ENCODE peak calls at places on chromosomes 13 and 19, in eight cellular contexts. I is brain microvascular endothelial cell; R is ovary; U is dorsolateral prefrontal cortex; O is CD8-positive, alpha-beta T cell; Y is trophoblast cell; F is left ventricle myocardium inferior; K is suprapubic skin. W is an unnamed sample.

GRCh38 chr19:29810504-29810871 is 1.3 kb upstream of the CCNE1 start:
- DNase-seq in I (peak), R (peak), U (no peak), O (no peak), Y (no peak), F (no peak), K (no peak), W (no peak)

GRCh38 chr19:44626067-44626624 is 12.8 kb downstream of the IGSF23 start:
- DNase-seq in I (peak), R (no peak), U (no peak), O (no peak), Y (peak), F (no peak), K (no peak), W (no peak)

GRCh38 chr19:50252111-50252886 is 48.9 kb downstream of the MYH14 start:
- DNase-seq in I (peak), R (no peak), U (no peak), O (no peak), Y (peak), F (no peak), K (no peak), W (no peak)

GRCh38 chr13:33228645-33229445 is 56.7 kb downstream of the STARD13 start:
- DNase-seq in I (peak), R (no peak), U (no peak), O (no peak), Y (no peak), F (no peak), K (no peak), W (no peak)

GRCh38 chr13:71240906-71241305 is 626.1 kb downstream of the DACH1 start:
- DNase-seq in I (peak), R (no peak), U (no peak), O (no peak), Y (no peak), F (no peak), K (no peak), W (no peak)

GRCh38 chr19:50309396-50310125 is 19.6 kb downstream of the KCNC3 start:
- DNase-seq in I (no peak), R (no peak), U (no peak), O (no peak), Y (no peak), F (no peak), K (no peak), W (no peak)

GRCh38 chr13:58946274-58946673 is 1217.5 kb downstream of the DIAPH3 start:
- DNase-seq in I (no peak), R (no peak), U (no peak), O (no peak), Y (no peak), F (no peak), K (no peak), W (no peak)

GRCh38 chr13:98821372-98822237 is 69.1 kb upstream of the SLC15A1 start:
- DNase-seq in I (no peak), R (no peak), U (no peak), O (no peak), Y (no peak), F (no peak), K (no peak), W (no peak)

GRCh38 chr19:16002380-16002779 is 53.6 kb downstream of the OR10H4 start:
- DNase-seq in I (no peak), R (no peak), U (no peak), O (no peak), Y (no peak), F (no peak), K (no peak), W (no peak)

GRCh38 chr13:81872581-81872980 is 1531.7 kb upstream of the SPRY2 start:
- DNase-seq in I (no peak), R (no peak), U (no peak), O (no peak), Y (no peak), F (no peak), K (no peak), W (no peak)

GRCh38 chr19:45352062-45352461 is 11.5 kb downstream of the KLC3 start:
- DNase-seq in I (no peak), R (no peak), U (no peak), O (no peak), Y (no peak), F (no peak), K (no peak), W (no peak)

GRCh38 chr13:28147489-28147888 is 9.1 kb downstream of the PAN3 start:
- DNase-seq in I (no peak), R (no peak), U (no peak), O (no peak), Y (no peak), F (no peak), K (no peak), W (no peak)

GRCh38 chr13:47672982-47673670 is 327.9 kb downstream of the SUCLA2 start:
- DNase-seq in I (peak), R (no peak), U (no peak), O (no peak), Y (peak), F (no peak), K (no peak), W (no peak)

GRCh38 chr19:58227964-58228583 is 640 bp upstream of the ZNF544 start:
- DNase-seq in I (peak), R (no peak), U (no peak), O (no peak), Y (no peak), F (no peak), K (no peak), W (no peak)

GRCh38 chr13:32669030-32669646 is 82.9 kb downstream of the PDS5B start:
- DNase-seq in I (peak), R (no peak), U (no peak), O (no peak), Y (no peak), F (no peak), K (no peak), W (no peak)

GRCh38 chr13:114124921-114125320 is 7.5 kb downstream of the RASA3 start:
- DNase-seq in I (peak), R (no peak), U (no peak), O (peak), Y (no peak), F (no peak), K (no peak), W (no peak)

GRCh38 chr19:10086032-10086903 is at the start of gene SHFL:
- DNase-seq in I (peak), R (peak), U (peak), O (peak), Y (no peak), F (peak), K (no peak), W (no peak)

GRCh38 chr13:67069117-67069767 is 160.9 kb downstream of the PCDH9 start:
- DNase-seq in I (no peak), R (no peak), U (no peak), O (no peak), Y (no peak), F (no peak), K (no peak), W (no peak)

GRCh38 chr19:13022859-13023636 is 27.8 kb downstream of the NFIX start:
- DNase-seq in I (peak), R (peak), U (peak), O (no peak), Y (no peak), F (peak), K (peak), W (peak)

GRCh38 chr13:91647361-91647970 is 249.0 kb downstream of the GPC5 start:
- DNase-seq in I (no peak), R (no peak), U (no peak), O (no peak), Y (no peak), F (no peak), K (no peak), W (no peak)

GRCh38 chr19:55540619-55541018 is 3.7 kb upstream of the SBK2 start:
- DNase-seq in I (no peak), R (no peak), U (no peak), O (no peak), Y (no peak), F (no peak), K (no peak), W (no peak)

GRCh38 chr13:49681837-49682236 is 9.4 kb downstream of the EBPL start:
- DNase-seq in I (peak), R (no peak), U (no peak), O (no peak), Y (no peak), F (no peak), K (no peak), W (no peak)

GRCh38 chr19:32131037-32131436 is 214.4 kb upstream of the ZNF507 start:
- DNase-seq in I (no peak), R (peak), U (no peak), O (no peak), Y (no peak), F (no peak), K (no peak), W (no peak)

GRCh38 chr19:50303558-50303957 is 25.6 kb downstream of the KCNC3 start:
- DNase-seq in I (no peak), R (no peak), U (no peak), O (no peak), Y (no peak), F (no peak), K (no peak), W (no peak)

GRCh38 chr13:49400755-49401659 is 42.9 kb downstream of the CAB39L start:
- DNase-seq in I (peak), R (no peak), U (no peak), O (no peak), Y (peak), F (no peak), K (no peak), W (no peak)

GRCh38 chr19:13215572-13216380 is 65.6 kb downstream of the IER2 start:
- DNase-seq in I (no peak), R (no peak), U (no peak), O (no peak), Y (no peak), F (no peak), K (no peak), W (no peak)

GRCh38 chr19:12162513-12162881 is 399 bp upstream of the ZNF136 start:
- DNase-seq in I (no peak), R (no peak), U (no peak), O (no peak), Y (no peak), F (no peak), K (no peak), W (no peak)

GRCh38 chr13:44972956-44973581 is 16.2 kb downstream of the NUFIP1 start:
- DNase-seq in I (no peak), R (no peak), U (no peak), O (no peak), Y (no peak), F (no peak), K (no peak), W (no peak)

GRCh38 chr19:23905771-23906170 is 8.9 kb upstream of the ZNF726 start:
- DNase-seq in I (no peak), R (no peak), U (no peak), O (no peak), Y (no peak), F (no peak), K (no peak), W (no peak)

GRCh38 chr19:4396949-4397783 is 3.2 kb downstream of the SH3GL1 start:
- DNase-seq in I (no peak), R (no peak), U (no peak), O (no peak), Y (no peak), F (no peak), K (no peak), W (no peak)
- H3K27ac ChIP-seq in I (no peak), R (no peak), U (no peak), O (no peak), Y (no peak), F (peak), K (peak), W (peak)

DNA sequence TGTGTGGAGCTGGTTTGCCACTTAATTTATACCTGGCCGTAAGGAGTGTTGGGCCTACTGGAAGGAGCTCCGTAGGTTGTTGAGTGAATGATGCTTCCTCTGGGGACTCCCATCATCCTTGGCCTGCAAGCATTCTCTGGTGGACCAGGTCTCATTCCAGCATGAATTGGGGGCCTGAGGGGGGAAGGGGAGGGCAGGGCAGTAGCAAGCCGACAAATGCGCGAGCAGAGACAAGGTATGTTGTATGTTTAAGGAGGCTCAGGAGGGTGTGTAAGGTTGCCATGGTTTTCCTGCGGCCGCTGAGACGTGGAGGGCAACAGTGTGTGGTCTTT is 730 bp downstream of the ZNF264 start:
- DNase-seq in I (peak), R (no peak), U (no peak), O (no peak), Y (no peak), F (no peak), K (no peak), W (no peak)
- H3K27ac ChIP-seq in I (peak), R (peak), U (no peak), O (peak), Y (no peak), F (peak), K (peak), W (peak)

GRCh38 chr19:7644550-7644877 is 7.6 kb downstream of the STXBP2 start:
- DNase-seq in I (no peak), R (no peak), U (no peak), O (no peak), Y (no peak), F (no peak), K (no peak), W (no peak)
- H3K27ac ChIP-seq in I (no peak), R (no peak), U (no peak), O (no peak), Y (no peak), F (no peak), K (no peak), W (no peak)

DNA sequence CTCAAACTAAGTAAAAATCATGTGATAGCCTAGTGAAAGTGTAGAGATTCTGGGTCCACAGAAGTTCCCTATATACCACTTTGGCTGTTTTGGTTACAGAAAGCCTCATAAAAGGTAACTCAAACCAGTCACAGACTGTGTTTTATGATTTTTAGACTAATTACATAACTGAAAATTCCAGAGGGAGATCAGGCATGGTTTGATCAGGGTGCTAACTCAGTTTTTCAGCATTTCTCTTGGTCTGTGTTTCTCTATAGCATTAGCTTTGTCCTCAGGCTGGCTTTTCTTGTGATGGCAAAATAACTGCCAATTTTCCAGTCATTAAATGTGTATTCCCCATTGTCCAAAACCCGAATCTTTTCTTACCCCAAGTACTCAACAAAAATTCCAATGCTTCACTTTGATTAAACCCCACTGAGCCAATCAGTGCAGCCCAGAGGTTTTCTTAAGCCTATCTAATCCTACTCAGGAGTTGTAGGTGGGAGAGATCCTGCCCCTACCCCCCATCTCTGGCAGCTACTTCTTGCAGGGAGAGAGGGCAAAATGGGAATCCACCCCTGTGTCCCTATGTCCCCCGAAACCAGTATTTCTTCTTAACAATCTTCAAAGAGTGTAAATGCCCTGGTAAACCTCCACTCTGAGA is 8.6 kb upstream of the FXYD3 start:
- DNase-seq in I (no peak), R (no peak), U (no peak), O (no peak), Y (no peak), F (no peak), K (no peak), W (no peak)
- H3K27ac ChIP-seq in I (no peak), R (no peak), U (peak), O (no peak), Y (no peak), F (peak), K (peak), W (no peak)

GRCh38 chr19:35756373-35757230 is at the start of gene HSPB6:
- DNase-seq in I (peak), R (peak), U (no peak), O (no peak), Y (no peak), F (peak), K (peak), W (peak)

GRCh38 chr19:35754365-35755139 is 2.3 kb downstream of the HSPB6 start:
- DNase-seq in I (no peak), R (peak), U (no peak), O (no peak), Y (no peak), F (no peak), K (peak), W (no peak)

GRCh38 chr19:35755160-35755549 is 1.7 kb downstream of the HSPB6 start:
- DNase-seq in I (no peak), R (no peak), U (no peak), O (no peak), Y (no peak), F (no peak), K (no peak), W (no peak)

GRCh38 chr19:35757231-35757748 is 461 bp upstream of the HSPB6 start:
- DNase-seq in I (peak), R (peak), U (no peak), O (no peak), Y (peak), F (peak), K (peak), W (peak)

DNA sequence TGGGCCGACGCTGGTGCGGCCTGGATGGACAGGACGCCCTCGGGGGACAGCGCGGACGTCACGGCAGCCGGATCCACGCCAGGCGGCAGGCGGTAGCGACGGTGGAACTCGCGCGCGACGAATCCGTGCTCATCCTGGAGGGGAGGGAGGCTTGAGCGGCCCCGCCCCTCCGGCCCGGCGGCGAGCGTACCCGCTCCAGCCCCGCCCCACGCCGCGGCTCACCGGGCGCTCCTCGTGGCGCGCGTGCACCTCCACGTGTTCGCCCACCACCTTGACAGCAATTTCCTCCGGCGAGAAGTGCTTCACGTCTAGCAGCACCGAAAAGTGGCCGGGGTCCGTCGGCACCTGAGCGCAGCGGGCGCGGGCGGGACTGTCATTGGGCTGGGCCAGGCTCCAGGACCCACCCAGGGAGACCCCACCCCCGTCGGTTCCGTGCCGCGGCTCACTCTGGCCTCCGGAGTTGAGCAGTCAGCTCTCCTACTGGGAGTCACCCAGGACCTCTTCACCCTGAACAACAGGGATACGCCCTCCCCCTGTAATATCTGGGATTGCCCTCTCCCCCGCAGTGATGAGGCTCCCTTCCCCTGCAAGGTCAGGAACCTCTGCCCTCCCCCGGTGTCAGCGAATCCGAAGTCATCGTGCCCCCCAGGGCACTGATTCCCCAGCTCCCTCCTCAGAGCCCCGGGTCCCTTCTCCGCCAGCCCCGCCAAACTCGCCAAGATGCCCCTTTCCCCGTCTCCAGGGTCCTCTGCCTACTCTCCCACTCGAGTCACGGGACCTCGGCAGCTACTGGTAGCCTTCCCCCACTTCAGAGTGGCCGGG is 1.1 kb downstream of the HSPB6 start:
- DNase-seq in I (peak), R (peak), U (no peak), O (no peak), Y (peak), F (peak), K (peak), W (peak)
- H3K27ac ChIP-seq in I (peak), R (peak), U (peak), O (no peak), Y (peak), F (peak), K (peak), W (peak)

DNA sequence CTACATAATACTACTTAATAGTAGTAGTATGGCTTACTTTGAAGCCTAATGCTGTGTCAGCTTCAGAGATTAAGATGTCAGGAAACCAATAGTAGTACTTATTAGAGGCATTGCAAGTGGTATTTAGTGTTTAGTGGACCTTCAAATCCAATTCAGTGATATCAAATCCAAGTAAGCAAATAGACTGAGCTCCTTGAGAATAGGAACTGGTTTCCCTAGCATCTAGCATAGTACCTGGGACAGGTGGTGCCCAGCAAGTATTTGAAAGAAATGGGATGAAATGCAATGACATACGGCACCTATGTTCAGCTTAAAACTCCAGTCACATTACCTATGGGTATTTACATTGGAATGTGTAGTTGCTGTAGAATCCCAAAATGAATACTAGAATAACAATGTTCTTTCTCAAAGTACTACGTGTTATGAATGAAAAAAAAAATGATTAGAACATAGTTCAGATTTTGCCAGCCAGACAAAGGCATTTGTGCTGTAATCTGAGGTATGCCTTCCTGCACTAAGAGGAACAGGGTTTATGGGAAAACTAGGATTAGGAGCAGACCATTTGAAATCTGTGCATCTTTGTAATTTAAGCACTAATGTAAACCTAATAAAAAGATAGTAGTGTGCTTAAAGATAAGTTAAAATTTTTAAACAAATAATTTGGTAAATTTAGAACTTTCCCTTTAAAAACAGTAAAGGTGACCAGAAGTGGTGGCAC is 17.1 kb downstream of the LSM14A start:
- DNase-seq in I (no peak), R (no peak), U (no peak), O (no peak), Y (peak), F (no peak), K (no peak), W (no peak)
- H3K27ac ChIP-seq in I (no peak), R (no peak), U (no peak), O (no peak), Y (no peak), F (no peak), K (no peak), W (no peak)

DNA sequence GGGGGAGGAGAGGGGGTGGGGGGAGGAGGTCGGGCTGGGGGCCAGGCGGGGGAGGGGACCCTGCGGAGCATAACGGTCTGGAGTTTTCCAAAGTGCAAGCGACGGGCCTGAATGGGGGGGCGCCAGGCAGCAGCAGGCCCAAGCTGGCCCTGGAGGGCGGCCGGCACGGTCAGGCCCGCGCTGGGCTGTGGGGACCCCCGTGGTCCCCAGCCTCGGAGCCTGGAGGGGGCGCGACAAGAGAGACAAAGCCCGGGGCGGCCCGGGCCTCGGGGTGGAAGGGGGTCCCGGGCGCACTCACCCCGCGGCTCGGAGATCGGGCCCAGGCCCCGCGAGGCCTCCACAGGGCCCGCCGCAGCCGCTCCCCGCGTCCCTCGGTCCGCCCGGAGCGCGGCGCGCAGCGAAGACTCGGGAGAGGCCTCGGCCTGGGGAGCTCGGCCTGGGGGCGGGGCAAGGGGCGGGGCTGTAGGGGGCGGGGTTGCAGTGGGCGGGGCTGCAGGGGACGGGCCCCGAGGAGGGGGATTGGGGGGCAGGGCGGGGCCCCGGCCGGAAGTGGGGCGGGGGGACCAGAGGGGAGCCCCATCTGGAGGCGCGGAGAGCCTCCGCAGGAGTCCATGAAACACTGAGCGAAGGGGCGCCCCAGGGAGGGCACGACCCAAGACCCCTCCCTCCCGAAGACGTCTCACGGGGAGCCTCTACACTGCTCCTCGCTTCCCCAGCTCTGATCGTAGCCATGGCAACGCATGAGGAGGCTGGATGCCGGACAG is 47.6 kb downstream of the PTPRS start:
- DNase-seq in I (peak), R (peak), U (peak), O (peak), Y (peak), F (peak), K (peak), W (no peak)
- H3K27ac ChIP-seq in I (no peak), R (peak), U (peak), O (no peak), Y (no peak), F (peak), K (peak), W (peak)

W was measured in coronary artery.